ENCODE peak calls at places on chromosomes 16 and 17, in nine cellular contexts. M is T-helper 9 cell, J is GM10248, C is activated T-helper 1 cell treated with Interleukin-2 at 50 U/mL for 16 hours, R is psoas muscle, S is AG04450, Y is heart left ventricle, N is NCI-H774, L is NCI-H1105. F is an unnamed sample.

GRCh38 chr17:10633738-10634379 is 23.2 kb downstream of the MYH3 start:
- DNase-seq in M (no peak), J (peak), C (no peak), R (no peak), S (no peak), Y (no peak), N (no peak), L (no peak), F (no peak)

GRCh38 chr16:57682809-57683318 is 11.7 kb upstream of the DRC7 start:
- DNase-seq in M (no peak), J (no peak), C (no peak), R (no peak), S (no peak), Y (no peak), N (no peak), L (no peak), F (no peak)

GRCh38 chr16:12646490-12647274 is 157.0 kb downstream of the CPPED1 start:
- DNase-seq in M (no peak), J (no peak), C (no peak), R (no peak), S (no peak), Y (no peak), N (no peak), L (no peak), F (no peak)

GRCh38 chr16:65698943-65699342 is 577.1 kb upstream of the CDH11 start:
- DNase-seq in M (no peak), J (no peak), C (no peak), R (no peak), S (no peak), Y (no peak), N (no peak), L (no peak), F (no peak)

GRCh38 chr16:68539704-68540370 is 746 bp downstream of the ZFP90 start:
- DNase-seq in M (no peak), J (peak), C (no peak), R (no peak), S (no peak), Y (no peak), N (no peak), L (no peak), F (no peak)

GRCh38 chr17:65857713-65858112 is 296.3 kb upstream of the AXIN2 start:
- DNase-seq in M (no peak), J (no peak), C (no peak), R (no peak), S (no peak), Y (no peak), N (no peak), L (no peak), F (no peak)

GRCh38 chr16:62036101-62036806 is at the start of gene CDH8:
- DNase-seq in M (no peak), J (no peak), C (no peak), R (no peak), S (no peak), Y (no peak), N (no peak), L (peak), F (no peak)

GRCh38 chr17:16352838-16353701 is at the start of gene CENPV:
- DNase-seq in M (peak), J (peak), C (peak), R (peak), S (no peak), Y (peak), N (peak), L (peak), F (peak)

GRCh38 chr16:23944381-23944780 is 108.6 kb downstream of the PRKCB start:
- DNase-seq in M (no peak), J (no peak), C (no peak), R (no peak), S (no peak), Y (no peak), N (no peak), L (no peak), F (no peak)

GRCh38 chr17:55702150-55702549 is 20.5 kb downstream of the TMEM100 start:
- DNase-seq in M (no peak), J (no peak), C (no peak), R (no peak), S (no peak), Y (no peak), N (no peak), L (no peak), F (no peak)

GRCh38 chr16:67016681-67017450 is 12.1 kb upstream of the CBFB start:
- DNase-seq in M (no peak), J (no peak), C (no peak), R (no peak), S (no peak), Y (no peak), N (no peak), L (no peak), F (no peak)

GRCh38 chr17:75783803-75784472 is 668 bp upstream of the UNK start:
- DNase-seq in M (peak), J (no peak), C (no peak), R (no peak), S (no peak), Y (no peak), N (peak), L (no peak), F (no peak)

GRCh38 chr16:85396879-85397871 is 215.9 kb upstream of the GSE1 start:
- DNase-seq in M (no peak), J (peak), C (no peak), R (peak), S (no peak), Y (no peak), N (no peak), L (no peak), F (peak)

GRCh38 chr16:9055115-9055514 is 36.3 kb upstream of the HAPSTR1 start:
- DNase-seq in M (no peak), J (no peak), C (no peak), R (no peak), S (no peak), Y (no peak), N (no peak), L (no peak), F (no peak)

GRCh38 chr17:32449963-32450362 is 5.7 kb downstream of the PSMD11 start:
- DNase-seq in M (no peak), J (no peak), C (no peak), R (no peak), S (no peak), Y (no peak), N (no peak), L (no peak), F (no peak)

GRCh38 chr17:79985951-79986391 is 49.7 kb downstream of the TBC1D16 start:
- DNase-seq in M (no peak), J (no peak), C (no peak), R (no peak), S (no peak), Y (no peak), N (no peak), L (no peak), F (no peak)

GRCh38 chr16:29943846-29944669 is 17.8 kb upstream of the TMEM219 start:
- DNase-seq in M (no peak), J (no peak), C (no peak), R (peak), S (peak), Y (no peak), N (no peak), L (no peak), F (no peak)

GRCh38 chr17:4180791-4181190 is 37.8 kb downstream of the CYB5D2 start:
- DNase-seq in M (no peak), J (no peak), C (no peak), R (no peak), S (no peak), Y (peak), N (no peak), L (no peak), F (no peak)

GRCh38 chr17:79706931-79707382 is 23.8 kb upstream of the ENPP7 start:
- DNase-seq in M (no peak), J (no peak), C (no peak), R (no peak), S (no peak), Y (no peak), N (no peak), L (no peak), F (no peak)

GRCh38 chr16:78290498-78291271 is 191.2 kb downstream of the WWOX start:
- DNase-seq in M (no peak), J (no peak), C (no peak), R (no peak), S (no peak), Y (no peak), N (no peak), L (no peak), F (no peak)

GRCh38 chr16:84925092-84925772 is 86.1 kb downstream of the ZDHHC7 start:
- DNase-seq in M (peak), J (peak), C (peak), R (peak), S (no peak), Y (peak), N (no peak), L (peak), F (peak)

GRCh38 chr16:26137956-26138355 is 446.2 kb downstream of the HS3ST4 start:
- DNase-seq in M (no peak), J (no peak), C (no peak), R (no peak), S (no peak), Y (no peak), N (no peak), L (no peak), F (no peak)

GRCh38 chr17:78168906-78169793 is 769 bp downstream of the SYNGR2 start:
- DNase-seq in M (peak), J (peak), C (peak), R (peak), S (no peak), Y (peak), N (no peak), L (no peak), F (peak)

GRCh38 chr16:70475054-70475871 is 20.9 kb downstream of the FCSK start:
- DNase-seq in M (no peak), J (no peak), C (no peak), R (no peak), S (no peak), Y (no peak), N (no peak), L (no peak), F (no peak)

GRCh38 chr17:4951486-4951885 is 567 bp downstream of the ENO3 start:
- DNase-seq in M (no peak), J (no peak), C (no peak), R (no peak), S (no peak), Y (no peak), N (no peak), L (no peak), F (no peak)

GRCh38 chr16:66469291-66469931 is 42.3 kb downstream of the BEAN1 start:
- DNase-seq in M (no peak), J (no peak), C (no peak), R (no peak), S (no peak), Y (no peak), N (no peak), L (no peak), F (no peak)

GRCh38 chr16:54216268-54217187 is 70.1 kb downstream of the IRX3 start:
- DNase-seq in M (no peak), J (no peak), C (no peak), R (no peak), S (no peak), Y (peak), N (no peak), L (no peak), F (no peak)

GRCh38 chr16:79599256-79599836 is 1.2 kb downstream of the MAF start:
- DNase-seq in M (peak), J (peak), C (no peak), R (peak), S (no peak), Y (peak), N (no peak), L (no peak), F (no peak)

GRCh38 chr16:69520800-69521602 is 44.8 kb upstream of the NFAT5 start:
- DNase-seq in M (no peak), J (peak), C (no peak), R (no peak), S (no peak), Y (no peak), N (no peak), L (no peak), F (no peak)

GRCh38 chr17:73318861-73319260 is 7.1 kb upstream of the CDC42EP4 start:
- DNase-seq in M (no peak), J (no peak), C (no peak), R (no peak), S (no peak), Y (no peak), N (no peak), L (no peak), F (no peak)

GRCh38 chr17:74515941-74516340 is 15.3 kb downstream of the CD300LB start:
- DNase-seq in M (no peak), J (no peak), C (no peak), R (no peak), S (no peak), Y (no peak), N (no peak), L (no peak), F (no peak)

GRCh38 chr16:87337247-87337646 is 20.1 kb upstream of the C16orf95 start:
- DNase-seq in M (no peak), J (no peak), C (no peak), R (no peak), S (no peak), Y (no peak), N (no peak), L (no peak), F (no peak)

GRCh38 chr17:45370949-45371413 is 54.2 kb upstream of the MAP3K14 start:
- DNase-seq in M (no peak), J (no peak), C (no peak), R (no peak), S (no peak), Y (no peak), N (no peak), L (no peak), F (no peak)

GRCh38 chr16:11133344-11133921 is 122.6 kb downstream of the SOCS1 start:
- DNase-seq in M (no peak), J (no peak), C (no peak), R (peak), S (peak), Y (peak), N (no peak), L (no peak), F (no peak)

GRCh38 chr16:88353232-88353631 is 29.5 kb upstream of the ZNF469 start:
- DNase-seq in M (no peak), J (no peak), C (no peak), R (peak), S (no peak), Y (no peak), N (no peak), L (no peak), F (no peak)

GRCh38 chr16:2147981-2148671 is at the start of gene RAB26:
- DNase-seq in M (peak), J (peak), C (peak), R (peak), S (no peak), Y (peak), N (peak), L (peak), F (peak)

F was measured in T-helper 17 cell.